ENCODE peak calls at places on chromosomes 13 and 19, in nine cellular contexts. One of them, this sample, is unnamed.

GRCh38 chr13:113041821-113042335 is 63.7 kb upstream of the F7 start:
- DNase-seq in activated CD4-positive, alpha-beta T cell treated with anti-CD3 and anti-CD28 coated beads, Interleukin-2, amount 50 U/mL, for 1 hour: no peak
- DNase-seq in stimulated activated CD4-positive, alpha-beta T cell treated with anti-CD3 and anti-CD28 coated beads, Interleukin-1b, Interleukin-23, amount 100 ng/mL, for 4 hours: no peak
- DNase-seq in kidney glomerular epithelial cell: no peak
- DNase-seq in germinal center: no peak
- DNase-seq in CD8-positive, alpha-beta memory T cell: no peak
- DNase-seq in NCI-H1105: no peak
- DNase-seq in AG09309: no peak
- DNase-seq in Kasumi-1: no peak
- DNase-seq in this sample: no peak

GRCh38 chr19:51296331-51297093 is 14.9 kb upstream of the IGLON5 start:
- DNase-seq in activated CD4-positive, alpha-beta T cell treated with anti-CD3 and anti-CD28 coated beads, Interleukin-2, amount 50 U/mL, for 1 hour: no peak
- DNase-seq in stimulated activated CD4-positive, alpha-beta T cell treated with anti-CD3 and anti-CD28 coated beads, Interleukin-1b, Interleukin-23, amount 100 ng/mL, for 4 hours: no peak
- DNase-seq in kidney glomerular epithelial cell: no peak
- DNase-seq in germinal center: no peak
- DNase-seq in CD8-positive, alpha-beta memory T cell: no peak
- DNase-seq in NCI-H1105: no peak
- DNase-seq in AG09309: no peak
- DNase-seq in Kasumi-1: peak
- DNase-seq in this sample: no peak

GRCh38 chr13:102400619-102401125 is 1.2 kb downstream of the FGF14 start:
- DNase-seq in activated CD4-positive, alpha-beta T cell treated with anti-CD3 and anti-CD28 coated beads, Interleukin-2, amount 50 U/mL, for 1 hour: no peak
- DNase-seq in stimulated activated CD4-positive, alpha-beta T cell treated with anti-CD3 and anti-CD28 coated beads, Interleukin-1b, Interleukin-23, amount 100 ng/mL, for 4 hours: no peak
- DNase-seq in kidney glomerular epithelial cell: no peak
- DNase-seq in germinal center: no peak
- DNase-seq in CD8-positive, alpha-beta memory T cell: peak
- DNase-seq in NCI-H1105: no peak
- DNase-seq in AG09309: no peak
- DNase-seq in Kasumi-1: no peak
- DNase-seq in this sample: no peak

GRCh38 chr13:23609414-23610186 is 39.4 kb downstream of the TNFRSF19 start:
- DNase-seq in activated CD4-positive, alpha-beta T cell treated with anti-CD3 and anti-CD28 coated beads, Interleukin-2, amount 50 U/mL, for 1 hour: no peak
- DNase-seq in stimulated activated CD4-positive, alpha-beta T cell treated with anti-CD3 and anti-CD28 coated beads, Interleukin-1b, Interleukin-23, amount 100 ng/mL, for 4 hours: no peak
- DNase-seq in kidney glomerular epithelial cell: peak
- DNase-seq in germinal center: no peak
- DNase-seq in CD8-positive, alpha-beta memory T cell: no peak
- DNase-seq in NCI-H1105: peak
- DNase-seq in AG09309: no peak
- DNase-seq in Kasumi-1: no peak
- DNase-seq in this sample: no peak

GRCh38 chr19:6773323-6773931 is 919 bp downstream of the VAV1 start:
- DNase-seq in activated CD4-positive, alpha-beta T cell treated with anti-CD3 and anti-CD28 coated beads, Interleukin-2, amount 50 U/mL, for 1 hour: no peak
- DNase-seq in stimulated activated CD4-positive, alpha-beta T cell treated with anti-CD3 and anti-CD28 coated beads, Interleukin-1b, Interleukin-23, amount 100 ng/mL, for 4 hours: peak
- DNase-seq in kidney glomerular epithelial cell: no peak
- DNase-seq in germinal center: peak
- DNase-seq in CD8-positive, alpha-beta memory T cell: peak
- DNase-seq in NCI-H1105: no peak
- DNase-seq in AG09309: no peak
- DNase-seq in Kasumi-1: peak
- DNase-seq in this sample: peak

GRCh38 chr19:17389288-17389687 is 4.7 kb downstream of the CCDC194 start:
- DNase-seq in activated CD4-positive, alpha-beta T cell treated with anti-CD3 and anti-CD28 coated beads, Interleukin-2, amount 50 U/mL, for 1 hour: no peak
- DNase-seq in stimulated activated CD4-positive, alpha-beta T cell treated with anti-CD3 and anti-CD28 coated beads, Interleukin-1b, Interleukin-23, amount 100 ng/mL, for 4 hours: no peak
- DNase-seq in kidney glomerular epithelial cell: no peak
- DNase-seq in germinal center: no peak
- DNase-seq in CD8-positive, alpha-beta memory T cell: no peak
- DNase-seq in NCI-H1105: no peak
- DNase-seq in AG09309: no peak
- DNase-seq in Kasumi-1: no peak
- DNase-seq in this sample: no peak

GRCh38 chr19:17468302-17469091 is 1.8 kb upstream of the SLC27A1 start:
- DNase-seq in activated CD4-positive, alpha-beta T cell treated with anti-CD3 and anti-CD28 coated beads, Interleukin-2, amount 50 U/mL, for 1 hour: no peak
- DNase-seq in stimulated activated CD4-positive, alpha-beta T cell treated with anti-CD3 and anti-CD28 coated beads, Interleukin-1b, Interleukin-23, amount 100 ng/mL, for 4 hours: no peak
- DNase-seq in kidney glomerular epithelial cell: no peak
- DNase-seq in germinal center: no peak
- DNase-seq in CD8-positive, alpha-beta memory T cell: no peak
- DNase-seq in NCI-H1105: no peak
- DNase-seq in AG09309: no peak
- DNase-seq in Kasumi-1: no peak
- DNase-seq in this sample: no peak

GRCh38 chr13:54368387-54368786 is 1339.8 kb downstream of the OLFM4 start:
- DNase-seq in activated CD4-positive, alpha-beta T cell treated with anti-CD3 and anti-CD28 coated beads, Interleukin-2, amount 50 U/mL, for 1 hour: no peak
- DNase-seq in stimulated activated CD4-positive, alpha-beta T cell treated with anti-CD3 and anti-CD28 coated beads, Interleukin-1b, Interleukin-23, amount 100 ng/mL, for 4 hours: no peak
- DNase-seq in kidney glomerular epithelial cell: no peak
- DNase-seq in germinal center: no peak
- DNase-seq in CD8-positive, alpha-beta memory T cell: no peak
- DNase-seq in NCI-H1105: no peak
- DNase-seq in AG09309: no peak
- DNase-seq in Kasumi-1: no peak
- DNase-seq in this sample: no peak

GRCh38 chr19:750640-751423 is at the start of gene MISP:
- DNase-seq in activated CD4-positive, alpha-beta T cell treated with anti-CD3 and anti-CD28 coated beads, Interleukin-2, amount 50 U/mL, for 1 hour: no peak
- DNase-seq in stimulated activated CD4-positive, alpha-beta T cell treated with anti-CD3 and anti-CD28 coated beads, Interleukin-1b, Interleukin-23, amount 100 ng/mL, for 4 hours: no peak
- DNase-seq in kidney glomerular epithelial cell: no peak
- DNase-seq in germinal center: no peak
- DNase-seq in CD8-positive, alpha-beta memory T cell: no peak
- DNase-seq in NCI-H1105: peak
- DNase-seq in AG09309: no peak
- DNase-seq in Kasumi-1: no peak
- DNase-seq in this sample: no peak

GRCh38 chr19:29139227-29139626 is 73.7 kb downstream of the UQCRFS1 start:
- DNase-seq in activated CD4-positive, alpha-beta T cell treated with anti-CD3 and anti-CD28 coated beads, Interleukin-2, amount 50 U/mL, for 1 hour: no peak
- DNase-seq in stimulated activated CD4-positive, alpha-beta T cell treated with anti-CD3 and anti-CD28 coated beads, Interleukin-1b, Interleukin-23, amount 100 ng/mL, for 4 hours: no peak
- DNase-seq in kidney glomerular epithelial cell: no peak
- DNase-seq in germinal center: no peak
- DNase-seq in CD8-positive, alpha-beta memory T cell: no peak
- DNase-seq in NCI-H1105: no peak
- DNase-seq in AG09309: no peak
- DNase-seq in Kasumi-1: no peak
- DNase-seq in this sample: no peak

GRCh38 chr13:109857803-109858202 is 71.4 kb upstream of the IRS2 start:
- DNase-seq in activated CD4-positive, alpha-beta T cell treated with anti-CD3 and anti-CD28 coated beads, Interleukin-2, amount 50 U/mL, for 1 hour: no peak
- DNase-seq in stimulated activated CD4-positive, alpha-beta T cell treated with anti-CD3 and anti-CD28 coated beads, Interleukin-1b, Interleukin-23, amount 100 ng/mL, for 4 hours: no peak
- DNase-seq in kidney glomerular epithelial cell: no peak
- DNase-seq in germinal center: no peak
- DNase-seq in CD8-positive, alpha-beta memory T cell: no peak
- DNase-seq in NCI-H1105: no peak
- DNase-seq in AG09309: no peak
- DNase-seq in Kasumi-1: no peak
- DNase-seq in this sample: no peak

GRCh38 chr19:41249707-41250423 is 14.3 kb upstream of the HNRNPUL1 start:
- DNase-seq in activated CD4-positive, alpha-beta T cell treated with anti-CD3 and anti-CD28 coated beads, Interleukin-2, amount 50 U/mL, for 1 hour: no peak
- DNase-seq in stimulated activated CD4-positive, alpha-beta T cell treated with anti-CD3 and anti-CD28 coated beads, Interleukin-1b, Interleukin-23, amount 100 ng/mL, for 4 hours: no peak
- DNase-seq in kidney glomerular epithelial cell: no peak
- DNase-seq in germinal center: no peak
- DNase-seq in CD8-positive, alpha-beta memory T cell: no peak
- DNase-seq in NCI-H1105: no peak
- DNase-seq in AG09309: no peak
- DNase-seq in Kasumi-1: no peak
- DNase-seq in this sample: no peak

GRCh38 chr19:51688665-51689571 is 4.2 kb upstream of the SPACA6 start:
- DNase-seq in activated CD4-positive, alpha-beta T cell treated with anti-CD3 and anti-CD28 coated beads, Interleukin-2, amount 50 U/mL, for 1 hour: no peak
- DNase-seq in stimulated activated CD4-positive, alpha-beta T cell treated with anti-CD3 and anti-CD28 coated beads, Interleukin-1b, Interleukin-23, amount 100 ng/mL, for 4 hours: no peak
- DNase-seq in kidney glomerular epithelial cell: peak
- DNase-seq in germinal center: no peak
- DNase-seq in CD8-positive, alpha-beta memory T cell: no peak
- DNase-seq in NCI-H1105: peak
- DNase-seq in AG09309: peak
- DNase-seq in Kasumi-1: peak
- DNase-seq in this sample: no peak

GRCh38 chr19:48445256-48445605 is 552 bp upstream of the GRWD1 start:
- DNase-seq in activated CD4-positive, alpha-beta T cell treated with anti-CD3 and anti-CD28 coated beads, Interleukin-2, amount 50 U/mL, for 1 hour: no peak
- DNase-seq in stimulated activated CD4-positive, alpha-beta T cell treated with anti-CD3 and anti-CD28 coated beads, Interleukin-1b, Interleukin-23, amount 100 ng/mL, for 4 hours: no peak
- DNase-seq in kidney glomerular epithelial cell: peak
- DNase-seq in germinal center: no peak
- DNase-seq in CD8-positive, alpha-beta memory T cell: no peak
- DNase-seq in NCI-H1105: peak
- DNase-seq in AG09309: peak
- DNase-seq in Kasumi-1: peak
- DNase-seq in this sample: no peak

GRCh38 chr13:102190930-102191329 is 210.9 kb downstream of the FGF14 start:
- DNase-seq in activated CD4-positive, alpha-beta T cell treated with anti-CD3 and anti-CD28 coated beads, Interleukin-2, amount 50 U/mL, for 1 hour: no peak
- DNase-seq in stimulated activated CD4-positive, alpha-beta T cell treated with anti-CD3 and anti-CD28 coated beads, Interleukin-1b, Interleukin-23, amount 100 ng/mL, for 4 hours: no peak
- DNase-seq in kidney glomerular epithelial cell: no peak
- DNase-seq in germinal center: no peak
- DNase-seq in CD8-positive, alpha-beta memory T cell: no peak
- DNase-seq in NCI-H1105: no peak
- DNase-seq in AG09309: no peak
- DNase-seq in Kasumi-1: no peak
- DNase-seq in this sample: no peak

GRCh38 chr19:50003254-50003788 is 21.9 kb downstream of the VRK3 start:
- DNase-seq in activated CD4-positive, alpha-beta T cell treated with anti-CD3 and anti-CD28 coated beads, Interleukin-2, amount 50 U/mL, for 1 hour: no peak
- DNase-seq in stimulated activated CD4-positive, alpha-beta T cell treated with anti-CD3 and anti-CD28 coated beads, Interleukin-1b, Interleukin-23, amount 100 ng/mL, for 4 hours: no peak
- DNase-seq in kidney glomerular epithelial cell: no peak
- DNase-seq in germinal center: no peak
- DNase-seq in CD8-positive, alpha-beta memory T cell: no peak
- DNase-seq in NCI-H1105: no peak
- DNase-seq in AG09309: no peak
- DNase-seq in Kasumi-1: no peak
- DNase-seq in this sample: no peak

GRCh38 chr13:114142137-114142550 is 9.7 kb upstream of the RASA3 start:
- DNase-seq in activated CD4-positive, alpha-beta T cell treated with anti-CD3 and anti-CD28 coated beads, Interleukin-2, amount 50 U/mL, for 1 hour: no peak
- DNase-seq in stimulated activated CD4-positive, alpha-beta T cell treated with anti-CD3 and anti-CD28 coated beads, Interleukin-1b, Interleukin-23, amount 100 ng/mL, for 4 hours: no peak
- DNase-seq in kidney glomerular epithelial cell: no peak
- DNase-seq in germinal center: no peak
- DNase-seq in CD8-positive, alpha-beta memory T cell: no peak
- DNase-seq in NCI-H1105: no peak
- DNase-seq in AG09309: no peak
- DNase-seq in Kasumi-1: no peak
- DNase-seq in this sample: no peak

GRCh38 chr13:21402586-21403307 is 56.4 kb downstream of the ZDHHC20 start:
- DNase-seq in activated CD4-positive, alpha-beta T cell treated with anti-CD3 and anti-CD28 coated beads, Interleukin-2, amount 50 U/mL, for 1 hour: no peak
- DNase-seq in stimulated activated CD4-positive, alpha-beta T cell treated with anti-CD3 and anti-CD28 coated beads, Interleukin-1b, Interleukin-23, amount 100 ng/mL, for 4 hours: no peak
- DNase-seq in kidney glomerular epithelial cell: peak
- DNase-seq in germinal center: no peak
- DNase-seq in CD8-positive, alpha-beta memory T cell: no peak
- DNase-seq in NCI-H1105: no peak
- DNase-seq in AG09309: no peak
- DNase-seq in Kasumi-1: no peak
- DNase-seq in this sample: no peak

GRCh38 chr13:86446311-86446710 is 647.1 kb upstream of the SLITRK6 start:
- DNase-seq in activated CD4-positive, alpha-beta T cell treated with anti-CD3 and anti-CD28 coated beads, Interleukin-2, amount 50 U/mL, for 1 hour: no peak
- DNase-seq in stimulated activated CD4-positive, alpha-beta T cell treated with anti-CD3 and anti-CD28 coated beads, Interleukin-1b, Interleukin-23, amount 100 ng/mL, for 4 hours: no peak
- DNase-seq in kidney glomerular epithelial cell: peak
- DNase-seq in germinal center: no peak
- DNase-seq in CD8-positive, alpha-beta memory T cell: no peak
- DNase-seq in NCI-H1105: no peak
- DNase-seq in AG09309: no peak
- DNase-seq in Kasumi-1: no peak
- DNase-seq in this sample: no peak

GRCh38 chr13:110023729-110024645 is 237.6 kb upstream of the IRS2 start:
- DNase-seq in activated CD4-positive, alpha-beta T cell treated with anti-CD3 and anti-CD28 coated beads, Interleukin-2, amount 50 U/mL, for 1 hour: no peak
- DNase-seq in stimulated activated CD4-positive, alpha-beta T cell treated with anti-CD3 and anti-CD28 coated beads, Interleukin-1b, Interleukin-23, amount 100 ng/mL, for 4 hours: no peak
- DNase-seq in kidney glomerular epithelial cell: no peak
- DNase-seq in germinal center: no peak
- DNase-seq in CD8-positive, alpha-beta memory T cell: no peak
- DNase-seq in NCI-H1105: peak
- DNase-seq in AG09309: no peak
- DNase-seq in Kasumi-1: no peak
- DNase-seq in this sample: no peak

GRCh38 chr19:6091771-6092291 is 18.5 kb downstream of the RFX2 start:
- DNase-seq in activated CD4-positive, alpha-beta T cell treated with anti-CD3 and anti-CD28 coated beads, Interleukin-2, amount 50 U/mL, for 1 hour: no peak
- DNase-seq in stimulated activated CD4-positive, alpha-beta T cell treated with anti-CD3 and anti-CD28 coated beads, Interleukin-1b, Interleukin-23, amount 100 ng/mL, for 4 hours: no peak
- DNase-seq in kidney glomerular epithelial cell: peak
- DNase-seq in germinal center: no peak
- DNase-seq in CD8-positive, alpha-beta memory T cell: no peak
- DNase-seq in NCI-H1105: no peak
- DNase-seq in AG09309: no peak
- DNase-seq in Kasumi-1: no peak
- DNase-seq in this sample: no peak

GRCh38 chr13:97313481-97313880 is 91.3 kb downstream of the MBNL2 start:
- DNase-seq in activated CD4-positive, alpha-beta T cell treated with anti-CD3 and anti-CD28 coated beads, Interleukin-2, amount 50 U/mL, for 1 hour: no peak
- DNase-seq in stimulated activated CD4-positive, alpha-beta T cell treated with anti-CD3 and anti-CD28 coated beads, Interleukin-1b, Interleukin-23, amount 100 ng/mL, for 4 hours: no peak
- DNase-seq in kidney glomerular epithelial cell: no peak
- DNase-seq in germinal center: no peak
- DNase-seq in CD8-positive, alpha-beta memory T cell: no peak
- DNase-seq in NCI-H1105: no peak
- DNase-seq in AG09309: no peak
- DNase-seq in Kasumi-1: no peak
- DNase-seq in this sample: no peak

GRCh38 chr13:29174093-29174492 is 354.0 kb downstream of the MTUS2 start:
- DNase-seq in activated CD4-positive, alpha-beta T cell treated with anti-CD3 and anti-CD28 coated beads, Interleukin-2, amount 50 U/mL, for 1 hour: no peak
- DNase-seq in stimulated activated CD4-positive, alpha-beta T cell treated with anti-CD3 and anti-CD28 coated beads, Interleukin-1b, Interleukin-23, amount 100 ng/mL, for 4 hours: no peak
- DNase-seq in kidney glomerular epithelial cell: no peak
- DNase-seq in germinal center: no peak
- DNase-seq in CD8-positive, alpha-beta memory T cell: no peak
- DNase-seq in NCI-H1105: no peak
- DNase-seq in AG09309: no peak
- DNase-seq in Kasumi-1: no peak
- DNase-seq in this sample: no peak

GRCh38 chr13:109767023-109767422 is 19.4 kb downstream of the IRS2 start:
- DNase-seq in activated CD4-positive, alpha-beta T cell treated with anti-CD3 and anti-CD28 coated beads, Interleukin-2, amount 50 U/mL, for 1 hour: no peak
- DNase-seq in stimulated activated CD4-positive, alpha-beta T cell treated with anti-CD3 and anti-CD28 coated beads, Interleukin-1b, Interleukin-23, amount 100 ng/mL, for 4 hours: no peak
- DNase-seq in kidney glomerular epithelial cell: no peak
- DNase-seq in germinal center: no peak
- DNase-seq in CD8-positive, alpha-beta memory T cell: no peak
- DNase-seq in NCI-H1105: no peak
- DNase-seq in AG09309: no peak
- DNase-seq in Kasumi-1: no peak
- DNase-seq in this sample: no peak

GRCh38 chr13:77898097-77898496 is 20.5 kb downstream of the EDNRB start:
- DNase-seq in activated CD4-positive, alpha-beta T cell treated with anti-CD3 and anti-CD28 coated beads, Interleukin-2, amount 50 U/mL, for 1 hour: no peak
- DNase-seq in stimulated activated CD4-positive, alpha-beta T cell treated with anti-CD3 and anti-CD28 coated beads, Interleukin-1b, Interleukin-23, amount 100 ng/mL, for 4 hours: no peak
- DNase-seq in kidney glomerular epithelial cell: peak
- DNase-seq in germinal center: no peak
- DNase-seq in CD8-positive, alpha-beta memory T cell: no peak
- DNase-seq in NCI-H1105: no peak
- DNase-seq in AG09309: no peak
- DNase-seq in Kasumi-1: no peak
- DNase-seq in this sample: no peak

GRCh38 chr13:49938921-49939320 is 2.8 kb upstream of the SPRYD7 start:
- DNase-seq in activated CD4-positive, alpha-beta T cell treated with anti-CD3 and anti-CD28 coated beads, Interleukin-2, amount 50 U/mL, for 1 hour: no peak
- DNase-seq in stimulated activated CD4-positive, alpha-beta T cell treated with anti-CD3 and anti-CD28 coated beads, Interleukin-1b, Interleukin-23, amount 100 ng/mL, for 4 hours: no peak
- DNase-seq in kidney glomerular epithelial cell: no peak
- DNase-seq in germinal center: no peak
- DNase-seq in CD8-positive, alpha-beta memory T cell: no peak
- DNase-seq in NCI-H1105: no peak
- DNase-seq in AG09309: no peak
- DNase-seq in Kasumi-1: no peak
- DNase-seq in this sample: no peak

GRCh38 chr19:15675560-15675959 is 2.7 kb downstream of the CYP4F12 start:
- DNase-seq in activated CD4-positive, alpha-beta T cell treated with anti-CD3 and anti-CD28 coated beads, Interleukin-2, amount 50 U/mL, for 1 hour: no peak
- DNase-seq in stimulated activated CD4-positive, alpha-beta T cell treated with anti-CD3 and anti-CD28 coated beads, Interleukin-1b, Interleukin-23, amount 100 ng/mL, for 4 hours: no peak
- DNase-seq in kidney glomerular epithelial cell: no peak
- DNase-seq in germinal center: no peak
- DNase-seq in CD8-positive, alpha-beta memory T cell: no peak
- DNase-seq in NCI-H1105: no peak
- DNase-seq in AG09309: no peak
- DNase-seq in Kasumi-1: no peak
- DNase-seq in this sample: no peak

GRCh38 chr13:22375151-22375550 is 704.3 kb downstream of the FGF9 start:
- DNase-seq in activated CD4-positive, alpha-beta T cell treated with anti-CD3 and anti-CD28 coated beads, Interleukin-2, amount 50 U/mL, for 1 hour: no peak
- DNase-seq in stimulated activated CD4-positive, alpha-beta T cell treated with anti-CD3 and anti-CD28 coated beads, Interleukin-1b, Interleukin-23, amount 100 ng/mL, for 4 hours: no peak
- DNase-seq in kidney glomerular epithelial cell: no peak
- DNase-seq in germinal center: no peak
- DNase-seq in CD8-positive, alpha-beta memory T cell: no peak
- DNase-seq in NCI-H1105: no peak
- DNase-seq in AG09309: no peak
- DNase-seq in Kasumi-1: no peak
- DNase-seq in this sample: no peak

GRCh38 chr13:21735621-21736401 is 64.9 kb downstream of the FGF9 start:
- DNase-seq in activated CD4-positive, alpha-beta T cell treated with anti-CD3 and anti-CD28 coated beads, Interleukin-2, amount 50 U/mL, for 1 hour: no peak
- DNase-seq in stimulated activated CD4-positive, alpha-beta T cell treated with anti-CD3 and anti-CD28 coated beads, Interleukin-1b, Interleukin-23, amount 100 ng/mL, for 4 hours: no peak
- DNase-seq in kidney glomerular epithelial cell: peak
- DNase-seq in germinal center: no peak
- DNase-seq in CD8-positive, alpha-beta memory T cell: no peak
- DNase-seq in NCI-H1105: no peak
- DNase-seq in AG09309: no peak
- DNase-seq in Kasumi-1: no peak
- DNase-seq in this sample: no peak

GRCh38 chr13:39263033-39263432 is 224.8 kb downstream of the NHLRC3 start:
- DNase-seq in activated CD4-positive, alpha-beta T cell treated with anti-CD3 and anti-CD28 coated beads, Interleukin-2, amount 50 U/mL, for 1 hour: peak
- DNase-seq in stimulated activated CD4-positive, alpha-beta T cell treated with anti-CD3 and anti-CD28 coated beads, Interleukin-1b, Interleukin-23, amount 100 ng/mL, for 4 hours: peak
- DNase-seq in kidney glomerular epithelial cell: peak
- DNase-seq in germinal center: peak
- DNase-seq in CD8-positive, alpha-beta memory T cell: no peak
- DNase-seq in NCI-H1105: peak
- DNase-seq in AG09309: no peak
- DNase-seq in Kasumi-1: peak
- DNase-seq in this sample: no peak

GRCh38 chr13:50845211-50845610 is 1.7 kb upstream of the DLEU7 start:
- DNase-seq in activated CD4-positive, alpha-beta T cell treated with anti-CD3 and anti-CD28 coated beads, Interleukin-2, amount 50 U/mL, for 1 hour: no peak
- DNase-seq in stimulated activated CD4-positive, alpha-beta T cell treated with anti-CD3 and anti-CD28 coated beads, Interleukin-1b, Interleukin-23, amount 100 ng/mL, for 4 hours: no peak
- DNase-seq in kidney glomerular epithelial cell: no peak
- DNase-seq in germinal center: no peak
- DNase-seq in CD8-positive, alpha-beta memory T cell: no peak
- DNase-seq in NCI-H1105: no peak
- DNase-seq in AG09309: no peak
- DNase-seq in Kasumi-1: no peak
- DNase-seq in this sample: no peak